ENCODE peak calls at places on chromosomes 2 and 18, in nine cellular contexts. E, Q, T, X, V, J, O, Y and I are unnamed samples.

GRCh38 chr2:192194065-192194865 is 468 bp downstream of the TMEFF2 start:
- DNase-seq in E (no peak), Q (no peak), T (peak), X (no peak), V (peak), J (peak), O (no peak), Y (no peak), I (no peak)

GRCh38 chr2:191382801-191383200 is 137.6 kb downstream of the MYO1B start:
- DNase-seq in E (peak), Q (peak), T (no peak), X (no peak), V (no peak), J (peak), O (no peak), Y (peak), I (no peak)

GRCh38 chr2:235080108-235080507 is 128.3 kb downstream of the SH3BP4 start:
- DNase-seq in E (no peak), Q (no peak), T (no peak), X (no peak), V (no peak), J (no peak), O (no peak), Y (no peak), I (no peak)

GRCh38 chr2:45127891-45128290 is 118.6 kb upstream of the SIX2 start:
- DNase-seq in E (no peak), Q (no peak), T (no peak), X (no peak), V (no peak), J (no peak), O (no peak), Y (no peak), I (no peak)

GRCh38 chr2:7707723-7708122 is 790.5 kb downstream of the RNF144A start:
- DNase-seq in E (no peak), Q (no peak), T (no peak), X (no peak), V (no peak), J (peak), O (no peak), Y (no peak), I (no peak)

GRCh38 chr18:40760251-40760650 is 1194.8 kb upstream of the PIK3C3 start:
- DNase-seq in E (no peak), Q (no peak), T (no peak), X (no peak), V (no peak), J (no peak), O (no peak), Y (no peak), I (no peak)

GRCh38 chr2:145644820-145645302 is 1124.9 kb upstream of the ZEB2 start:
- DNase-seq in E (no peak), Q (no peak), T (no peak), X (no peak), V (no peak), J (no peak), O (peak), Y (no peak), I (no peak)

GRCh38 chr2:119537792-119538191 is 6.5 kb upstream of the CFAP221 start:
- DNase-seq in E (no peak), Q (no peak), T (no peak), X (no peak), V (no peak), J (no peak), O (no peak), Y (no peak), I (no peak)

GRCh38 chr2:177250461-177250860 is 14.1 kb downstream of the NFE2L2 start:
- DNase-seq in E (no peak), Q (no peak), T (no peak), X (no peak), V (no peak), J (no peak), O (no peak), Y (no peak), I (no peak)

GRCh38 chr2:202566286-202566685 is 68.5 kb upstream of the FAM117B start:
- DNase-seq in E (no peak), Q (no peak), T (no peak), X (no peak), V (no peak), J (no peak), O (no peak), Y (no peak), I (no peak)

GRCh38 chr2:71933467-71934319 is 214.0 kb downstream of the CYP26B1 start:
- DNase-seq in E (no peak), Q (no peak), T (no peak), X (peak), V (peak), J (peak), O (no peak), Y (no peak), I (no peak)

GRCh38 chr2:42917374-42918017 is 125.1 kb upstream of the HAAO start:
- DNase-seq in E (no peak), Q (no peak), T (peak), X (no peak), V (no peak), J (peak), O (no peak), Y (peak), I (no peak)
- H3K4me3 ChIP-seq in E (no peak), Q (peak), T (peak), X (no peak), V (no peak), J (no peak), O (no peak), Y (no peak), I (no peak)

GRCh38 chr2:197010200-197011020 is 83.9 kb upstream of the PGAP1 start:
- DNase-seq in E (no peak), Q (no peak), T (no peak), X (no peak), V (no peak), J (no peak), O (peak), Y (no peak), I (no peak)
- TF ChIP-seq CTCF in E (no peak), Q (no peak), T (no peak), X (no peak), V (no peak), J (no peak), O (no peak), Y (no peak), I (no peak)

DNA sequence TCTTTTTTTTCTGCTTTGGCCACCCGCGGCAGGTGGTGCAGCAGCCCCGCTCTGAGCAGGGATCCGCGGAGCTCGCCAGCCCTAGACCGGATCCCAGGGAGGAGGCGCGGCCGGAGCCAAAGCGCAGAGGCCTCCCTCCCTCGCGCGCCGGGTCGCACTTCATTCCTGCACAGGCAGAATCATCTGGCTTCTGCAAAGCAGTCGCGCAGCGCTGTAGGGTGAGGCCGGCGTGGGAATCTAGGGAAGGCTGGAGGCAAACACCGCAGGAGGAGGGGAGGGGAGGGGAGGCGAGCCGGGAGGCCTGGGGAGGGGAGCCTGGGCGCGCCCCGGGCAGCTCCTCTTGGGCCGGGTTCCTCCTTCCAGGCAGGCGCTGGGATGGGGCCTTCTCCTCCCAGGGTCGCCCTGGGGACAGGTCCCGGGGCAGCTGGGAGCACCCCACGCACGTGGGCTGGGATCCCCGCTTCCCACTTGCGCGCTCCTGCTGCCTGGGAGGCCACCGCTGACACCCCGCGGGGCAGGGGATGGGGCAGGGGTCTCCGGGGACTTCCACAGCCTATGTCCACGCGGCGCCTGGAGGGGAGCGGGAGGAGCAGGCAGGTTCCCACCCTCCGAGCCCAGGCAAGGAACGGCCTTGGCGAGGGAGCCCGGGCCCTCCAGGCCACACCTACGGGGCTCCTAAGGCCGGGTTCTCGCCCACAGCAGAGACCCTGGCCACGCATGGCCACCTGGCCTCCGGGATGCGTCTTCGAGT is 45.0 kb downstream of the MBP start:
- DNase-seq in E (peak), Q (no peak), T (peak), X (no peak), V (no peak), J (no peak), O (peak), Y (peak), I (no peak)
- H3K27ac ChIP-seq in E (peak), Q (no peak), T (peak), X (no peak), V (peak), J (peak), O (no peak), Y (peak), I (peak)

GRCh38 chr2:31033032-31033431 is 105.2 kb downstream of the GALNT14 start:
- DNase-seq in E (no peak), Q (no peak), T (no peak), X (no peak), V (no peak), J (no peak), O (peak), Y (no peak), I (no peak)
- H3K4me3 ChIP-seq in E (no peak), Q (no peak), T (no peak), X (no peak), V (no peak), J (no peak), O (no peak), Y (no peak), I (no peak)

GRCh38 chr2:118186110-118186857 is 98.0 kb downstream of the INSIG2 start:
- DNase-seq in E (peak), Q (peak), T (peak), X (peak), V (peak), J (peak), O (peak), Y (peak), I (peak)
- TF ChIP-seq CTCF in E (no peak), Q (no peak), T (no peak), X (peak), V (no peak), J (peak), O (no peak), Y (no peak), I (no peak)

GRCh38 chr2:203694186-203694585 is 12.3 kb upstream of the CD28 start:
- DNase-seq in E (no peak), Q (no peak), T (no peak), X (no peak), V (no peak), J (no peak), O (no peak), Y (no peak), I (no peak)
- H3K27ac ChIP-seq in E (no peak), Q (no peak), T (no peak), X (no peak), V (no peak), J (no peak), O (no peak), Y (no peak), I (no peak)

GRCh38 chr2:196591004-196591403 is 48.5 kb upstream of the CCDC150 start:
- DNase-seq in E (no peak), Q (no peak), T (no peak), X (no peak), V (no peak), J (no peak), O (no peak), Y (no peak), I (no peak)

GRCh38 chr2:196592912-196593881 is 46.3 kb upstream of the CCDC150 start:
- DNase-seq in E (no peak), Q (no peak), T (no peak), X (no peak), V (peak), J (peak), O (peak), Y (peak), I (no peak)

GRCh38 chr2:196591621-196592022 is 47.9 kb upstream of the CCDC150 start:
- DNase-seq in E (no peak), Q (no peak), T (no peak), X (no peak), V (no peak), J (no peak), O (no peak), Y (no peak), I (no peak)

GRCh38 chr2:196594158-196594557 is 45.4 kb upstream of the CCDC150 start:
- DNase-seq in E (no peak), Q (no peak), T (no peak), X (no peak), V (no peak), J (no peak), O (no peak), Y (no peak), I (no peak)

DNA sequence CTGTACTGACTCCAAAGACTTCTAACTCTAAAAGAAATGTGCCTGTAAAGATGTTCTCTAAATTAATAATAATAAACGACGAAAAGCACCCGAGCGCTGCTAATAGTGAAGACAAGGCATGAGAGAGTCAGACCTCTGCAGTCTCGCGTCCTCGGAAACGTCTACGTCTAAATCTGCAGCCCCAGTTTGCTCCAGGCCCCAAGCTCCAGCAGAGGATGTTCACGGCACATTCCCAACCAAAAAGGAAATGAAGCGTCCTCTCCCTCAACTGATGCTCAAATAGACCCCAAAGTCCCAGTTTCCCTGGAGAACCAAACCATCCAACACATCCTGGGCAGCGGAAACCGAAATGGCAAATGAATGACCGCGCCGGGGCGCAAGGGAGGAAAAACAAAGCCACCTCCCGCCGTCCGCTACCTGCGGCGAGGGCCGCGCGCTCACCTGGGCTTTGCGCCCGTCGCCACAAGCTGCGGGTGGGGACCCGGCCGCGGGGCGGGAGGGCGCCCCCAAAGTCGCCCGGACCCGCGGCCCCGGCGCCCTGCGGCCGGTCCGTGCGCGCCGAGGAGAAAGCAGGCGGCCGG is 47.1 kb upstream of the CCDC150 start:
- DNase-seq in E (no peak), Q (no peak), T (no peak), X (no peak), V (peak), J (peak), O (no peak), Y (peak), I (no peak)
- H3K4me3 ChIP-seq in E (peak), Q (peak), T (peak), X (peak), V (peak), J (peak), O (peak), Y (peak), I (peak)

GRCh38 chr2:61905372-61906186 is at the start of gene COMMD1:
- DNase-seq in E (peak), Q (no peak), T (peak), X (no peak), V (peak), J (peak), O (peak), Y (peak), I (peak)

GRCh38 chr2:61910603-61911002 is 5.1 kb downstream of the COMMD1 start:
- DNase-seq in E (no peak), Q (no peak), T (no peak), X (no peak), V (no peak), J (no peak), O (peak), Y (no peak), I (no peak)

GRCh38 chr2:61906187-61906470 is 655 bp downstream of the COMMD1 start:
- DNase-seq in E (no peak), Q (no peak), T (no peak), X (no peak), V (no peak), J (no peak), O (no peak), Y (no peak), I (no peak)

DNA sequence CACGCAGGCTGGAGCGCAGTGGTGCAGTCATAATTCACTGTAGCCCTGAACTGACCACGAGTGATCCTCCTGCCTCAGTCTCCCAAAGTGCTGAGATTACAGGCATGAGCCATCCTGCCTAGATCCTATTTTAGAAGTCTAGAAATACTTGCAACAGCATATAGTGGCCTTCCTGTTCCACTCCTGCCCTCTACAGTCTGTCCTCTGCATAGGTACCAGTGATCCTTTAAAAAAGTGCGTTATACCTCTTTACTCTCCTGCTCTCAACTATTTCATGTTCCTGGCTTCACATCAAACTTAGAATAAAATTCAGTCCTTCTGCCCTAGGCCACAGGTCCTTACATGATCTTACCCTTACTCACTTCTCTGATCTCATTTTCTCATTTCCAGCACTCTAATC is 6.0 kb downstream of the COMMD1 start:
- DNase-seq in E (no peak), Q (no peak), T (no peak), X (no peak), V (no peak), J (no peak), O (no peak), Y (no peak), I (no peak)
- TF ChIP-seq CTCF in E (no peak), Q (peak), T (no peak), X (peak), V (peak), J (peak), O (peak), Y (no peak), I (no peak)